ENCODE peak calls at places on chromosome 4, in seven cellular contexts. U, K, T, I, O, E and S are unnamed samples.

GRCh38 chr4:82380344-82380743 is 6.6 kb upstream of the HNRNPD start:
- ATAC-seq in U (no peak), K (no peak), T (peak), I (no peak), O (no peak), E (no peak), S (no peak)

GRCh38 chr4:173415885-173416658 is 17.2 kb upstream of the SCRG1 start:
- ATAC-seq in U (peak), K (no peak), T (no peak), I (no peak), O (no peak), E (no peak), S (peak)

GRCh38 chr4:56745082-56745481 is 64.0 kb upstream of the HOPX start:
- ATAC-seq in U (no peak), K (no peak), T (no peak), I (no peak), O (no peak), E (no peak), S (no peak)

GRCh38 chr4:104941661-104942062 is 205.0 kb upstream of the TET2 start:
- ATAC-seq in U (no peak), K (peak), T (no peak), I (no peak), O (peak), E (no peak), S (no peak)

GRCh38 chr4:144658908-144659307 is 13.0 kb downstream of the HHIP start:
- ATAC-seq in U (no peak), K (no peak), T (no peak), I (peak), O (no peak), E (no peak), S (no peak)

GRCh38 chr4:1030559-1030958 is 19.1 kb downstream of the FGFRL1 start:
- ATAC-seq in U (no peak), K (no peak), T (no peak), I (no peak), O (no peak), E (no peak), S (no peak)

GRCh38 chr4:104751468-104751867 is 256.8 kb upstream of the CXXC4 start:
- ATAC-seq in U (peak), K (peak), T (no peak), I (no peak), O (no peak), E (no peak), S (no peak)

GRCh38 chr4:88291003-88291402 is 6.6 kb upstream of the PPM1K start:
- ATAC-seq in U (peak), K (no peak), T (peak), I (peak), O (no peak), E (no peak), S (peak)

GRCh38 chr4:13546855-13547562 is 2.7 kb upstream of the NKX3-2 start:
- ATAC-seq in U (no peak), K (peak), T (no peak), I (no peak), O (no peak), E (peak), S (no peak)

GRCh38 chr4:86118696-86119095 is 241.2 kb downstream of the MAPK10 start:
- ATAC-seq in U (no peak), K (no peak), T (no peak), I (no peak), O (no peak), E (no peak), S (no peak)

GRCh38 chr4:137656661-137657060 is 124.4 kb upstream of the PCDH18 start:
- ATAC-seq in U (no peak), K (peak), T (no peak), I (no peak), O (no peak), E (no peak), S (no peak)

GRCh38 chr4:137664055-137664405 is 131.7 kb upstream of the PCDH18 start:
- ATAC-seq in U (no peak), K (no peak), T (no peak), I (peak), O (no peak), E (no peak), S (peak)

GRCh38 chr4:137663376-137664054 is 131.2 kb upstream of the PCDH18 start:
- ATAC-seq in U (peak), K (no peak), T (no peak), I (peak), O (no peak), E (no peak), S (peak)

GRCh38 chr4:137659431-137659830 is 127.1 kb upstream of the PCDH18 start:
- ATAC-seq in U (no peak), K (no peak), T (no peak), I (peak), O (no peak), E (no peak), S (no peak)

DNA sequence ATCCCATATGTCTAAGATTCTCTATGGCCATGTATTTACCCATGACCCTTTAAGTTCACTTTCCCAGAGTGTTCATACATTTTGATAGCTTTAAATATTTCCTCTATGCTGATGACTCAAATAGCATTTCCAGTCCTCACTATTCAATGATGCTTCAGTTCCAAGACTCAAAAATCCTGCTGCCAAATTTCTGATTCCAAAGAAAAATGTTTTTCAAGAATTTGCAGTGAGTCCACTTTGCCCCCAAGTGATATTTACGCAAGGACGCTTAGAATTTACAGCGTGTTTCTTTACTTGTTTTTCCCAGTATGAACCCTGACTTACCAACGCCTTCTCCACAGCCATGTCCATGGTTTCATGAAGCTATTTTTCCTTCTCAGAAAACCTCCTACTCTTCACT is 127.9 kb upstream of the PCDH18 start:
- ATAC-seq in U (no peak), K (no peak), T (no peak), I (no peak), O (no peak), E (no peak), S (no peak)
- H3K27ac ChIP-seq in U (no peak), K (no peak), T (no peak), I (no peak), O (no peak), E (no peak), S (no peak)

DNA sequence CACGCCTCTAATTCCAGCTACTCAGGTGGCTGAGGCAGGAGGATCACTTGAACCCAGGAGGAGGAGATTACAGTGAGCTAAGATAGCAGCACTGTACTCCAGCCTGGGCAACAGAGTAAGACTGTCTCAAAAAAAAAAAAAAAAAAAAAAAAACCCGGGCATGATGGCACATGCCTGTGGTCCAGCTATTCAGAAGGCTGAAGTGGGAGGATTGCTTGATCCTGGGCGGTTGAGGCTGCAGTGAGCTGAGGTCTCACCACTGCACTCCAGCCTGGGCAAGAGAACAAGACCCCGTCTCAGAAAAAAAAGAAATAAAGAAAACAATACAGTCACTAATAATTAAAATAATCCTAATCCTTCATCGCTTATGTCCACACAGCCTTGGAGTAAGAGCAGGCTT is 68.1 kb downstream of the APBB2 start:
- ATAC-seq in U (no peak), K (peak), T (peak), I (no peak), O (no peak), E (no peak), S (no peak)
- H3K27ac ChIP-seq in U (peak), K (peak), T (peak), I (no peak), O (no peak), E (no peak), S (no peak)

DNA sequence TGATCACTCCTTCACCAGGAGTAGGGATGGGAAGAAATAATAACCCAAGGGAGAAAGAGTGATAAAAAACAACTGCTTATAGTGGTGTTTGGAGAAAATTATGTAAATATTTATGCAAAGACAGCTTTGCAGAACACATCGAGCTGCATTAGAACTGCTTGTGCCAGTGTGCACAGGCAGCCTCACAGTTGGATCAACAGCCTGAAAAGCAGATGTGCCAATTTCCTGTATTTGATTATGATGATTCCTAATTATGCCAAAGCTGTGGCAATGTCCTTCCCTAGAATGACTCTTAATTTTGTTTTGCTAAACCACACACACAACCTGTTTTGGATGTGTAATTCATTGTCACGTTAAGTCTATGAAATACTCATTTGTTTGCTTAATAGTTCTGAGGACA is 30.6 kb upstream of the ANTXR2 start:
- ATAC-seq in U (no peak), K (no peak), T (no peak), I (no peak), O (no peak), E (no peak), S (no peak)
- H3K27ac ChIP-seq in U (no peak), K (no peak), T (no peak), I (no peak), O (no peak), E (no peak), S (no peak)

GRCh38 chr4:119184128-119184527 is 28.4 kb upstream of the USP53 start:
- ATAC-seq in U (no peak), K (no peak), T (no peak), I (no peak), O (no peak), E (no peak), S (no peak)
- H3K27ac ChIP-seq in U (no peak), K (no peak), T (no peak), I (no peak), O (no peak), E (no peak), S (no peak)

DNA sequence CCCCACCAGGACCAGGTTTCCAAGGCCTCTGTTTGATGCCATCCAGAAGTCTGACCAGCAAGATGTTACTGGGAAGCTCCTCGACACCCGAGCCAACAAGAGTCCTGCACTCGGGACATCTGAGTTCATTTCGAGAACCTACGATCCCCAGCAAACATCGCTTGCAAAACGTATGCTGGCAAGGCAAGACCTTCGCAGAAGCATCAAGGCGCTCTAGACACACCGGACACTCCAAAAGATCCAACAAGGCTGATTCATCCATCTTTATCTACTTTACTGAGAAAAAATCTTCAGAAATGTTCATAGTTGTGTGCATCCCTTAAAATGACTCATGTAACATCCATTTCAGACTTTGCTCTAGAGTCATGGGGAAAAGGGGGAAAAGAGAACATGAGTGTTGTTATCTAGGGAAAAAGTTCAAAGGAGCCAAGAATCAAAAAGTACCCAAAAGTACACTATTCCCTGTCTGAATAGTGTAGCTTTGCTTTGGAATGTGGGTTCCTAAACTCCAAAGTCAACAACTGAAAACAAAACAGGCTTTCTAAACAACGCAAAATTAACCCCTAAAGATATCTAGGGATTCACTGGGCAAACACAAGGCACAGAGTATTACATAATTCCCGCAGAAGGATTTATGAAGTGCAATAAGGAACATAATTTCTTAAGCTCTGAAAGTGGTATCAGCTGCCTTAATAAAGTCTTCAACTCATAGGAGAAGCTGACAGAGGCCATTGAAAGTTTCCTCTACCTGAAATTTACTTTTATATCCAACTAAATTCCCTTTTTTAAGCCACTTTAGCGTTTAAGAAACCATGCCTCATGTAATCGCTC is 1.6 kb downstream of the SH3RF1 start:
- ATAC-seq in U (no peak), K (no peak), T (no peak), I (peak), O (no peak), E (no peak), S (no peak)
- H3K27ac ChIP-seq in U (peak), K (peak), T (peak), I (peak), O (no peak), E (no peak), S (no peak)

GRCh38 chr4:94545296-94545695 is 93.6 kb downstream of the PDLIM5 start:
- ATAC-seq in U (no peak), K (no peak), T (peak), I (peak), O (no peak), E (no peak), S (no peak)
- H3K27ac ChIP-seq in U (no peak), K (no peak), T (peak), I (peak), O (no peak), E (no peak), S (no peak)

GRCh38 chr4:71269241-71269640 is 69.6 kb upstream of the SLC4A4 start:
- ATAC-seq in U (no peak), K (no peak), T (no peak), I (no peak), O (no peak), E (no peak), S (no peak)

GRCh38 chr4:71268156-71268555 is 70.7 kb upstream of the SLC4A4 start:
- ATAC-seq in U (no peak), K (no peak), T (no peak), I (no peak), O (no peak), E (no peak), S (no peak)

GRCh38 chr4:71262161-71262560 is 76.7 kb upstream of the SLC4A4 start:
- ATAC-seq in U (no peak), K (no peak), T (no peak), I (peak), O (no peak), E (no peak), S (no peak)

GRCh38 chr4:71267244-71267643 is 71.6 kb upstream of the SLC4A4 start:
- ATAC-seq in U (no peak), K (no peak), T (no peak), I (no peak), O (no peak), E (no peak), S (no peak)

DNA sequence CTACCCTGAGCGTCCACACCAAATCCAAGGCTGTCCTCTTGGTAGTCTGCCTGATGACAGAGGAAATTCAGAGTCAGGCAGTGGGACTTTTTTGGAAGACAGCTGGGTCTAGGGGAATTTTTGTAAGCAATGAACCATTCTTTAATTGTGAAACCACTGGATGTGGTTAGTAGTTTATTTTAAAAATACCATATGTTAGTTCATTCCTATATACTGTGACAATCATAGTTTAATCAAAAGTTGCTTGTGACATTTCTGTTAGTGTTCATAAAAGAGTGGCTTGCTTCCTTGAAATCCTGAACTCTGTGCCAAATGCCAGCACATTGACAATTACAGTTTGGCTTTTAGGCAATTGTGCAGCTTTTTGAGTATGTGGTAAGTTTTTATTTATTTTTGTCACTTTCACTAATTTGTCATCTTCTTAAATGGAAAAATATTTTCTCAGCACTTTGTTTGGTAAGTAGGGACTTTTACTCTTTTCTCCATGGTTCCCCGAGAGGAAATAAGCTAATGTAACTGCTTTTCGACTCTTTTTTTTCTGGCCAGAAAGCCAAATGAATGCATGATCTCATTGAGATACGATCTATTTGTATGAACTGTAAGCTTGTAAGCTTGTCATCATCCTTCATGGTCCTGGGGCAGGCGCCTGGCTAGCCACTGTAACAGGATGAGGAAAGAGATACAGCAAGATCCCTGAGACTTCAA is 72.6 kb upstream of the SLC4A4 start:
- ATAC-seq in U (peak), K (peak), T (no peak), I (peak), O (no peak), E (no peak), S (peak)
- H3K27ac ChIP-seq in U (no peak), K (no peak), T (no peak), I (peak), O (no peak), E (no peak), S (no peak)

DNA sequence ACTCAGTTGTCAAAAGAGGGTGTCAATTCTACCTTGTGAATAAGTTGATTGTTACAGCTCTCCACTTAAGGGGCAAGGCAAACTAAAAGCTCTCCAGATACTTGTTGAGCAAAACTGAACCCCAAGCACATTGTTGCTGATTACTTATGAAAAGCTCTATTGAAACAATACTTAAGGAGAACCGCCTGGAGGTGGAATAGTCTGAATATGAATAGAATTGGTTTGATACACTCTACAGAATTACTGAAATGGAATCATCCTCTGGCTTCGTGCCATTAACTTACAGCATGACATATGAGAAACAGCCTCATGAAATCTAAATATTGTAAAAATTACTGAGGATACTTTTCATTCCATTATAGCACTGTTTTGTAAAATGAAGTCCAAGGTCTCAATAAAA is 127.0 kb upstream of the SH3RF1 start:
- ATAC-seq in U (peak), K (no peak), T (no peak), I (peak), O (no peak), E (no peak), S (no peak)
- H3K27ac ChIP-seq in U (no peak), K (no peak), T (no peak), I (no peak), O (no peak), E (no peak), S (no peak)

GRCh38 chr4:142474398-142475087 is 371.6 kb downstream of the INPP4B start:
- ATAC-seq in U (no peak), K (peak), T (peak), I (no peak), O (peak), E (no peak), S (peak)

GRCh38 chr4:142473218-142473959 is 372.7 kb downstream of the INPP4B start:
- ATAC-seq in U (no peak), K (peak), T (no peak), I (no peak), O (no peak), E (no peak), S (peak)

GRCh38 chr4:142475663-142476062 is 370.4 kb downstream of the INPP4B start:
- ATAC-seq in U (no peak), K (peak), T (no peak), I (peak), O (no peak), E (no peak), S (no peak)

GRCh38 chr4:142473960-142474338 is 372.2 kb downstream of the INPP4B start:
- ATAC-seq in U (no peak), K (peak), T (peak), I (no peak), O (no peak), E (no peak), S (peak)
- H3K27ac ChIP-seq in U (no peak), K (no peak), T (peak), I (no peak), O (no peak), E (no peak), S (no peak)